ENCODE peak calls at places on chromosomes 7 and 10, in nine cellular contexts. One of them, this sample, is unnamed.

GRCh38 chr7:132857031-132857430 is 224.9 kb downstream of the CHCHD3 start:
- DNase-seq in ovary: no peak
- DNase-seq in ascending aorta: no peak
- DNase-seq in fibroblast of the aortic adventitia: no peak
- DNase-seq in IMR-90: no peak
- DNase-seq in lower leg skin: no peak
- DNase-seq in thoracic aorta: no peak
- DNase-seq in astrocyte of the cerebellum: no peak
- DNase-seq in MM.1S: no peak
- DNase-seq in this sample: no peak

GRCh38 chr7:27611043-27611442 is 51.6 kb downstream of the HIBADH start:
- DNase-seq in lower leg skin: no peak
- DNase-seq in IMR-90: peak; percentile 41
- DNase-seq in ascending aorta: no peak
- DNase-seq in thoracic aorta: no peak
- DNase-seq in fibroblast of the aortic adventitia: peak; percentile 31
- DNase-seq in MM.1S: no peak
- DNase-seq in astrocyte of the cerebellum: no peak
- DNase-seq in ovary: no peak
- DNase-seq in this sample: no peak

GRCh38 chr7:41448104-41448503 is 254.8 kb downstream of the INHBA start:
- DNase-seq in fibroblast of the aortic adventitia: peak; percentile 95
- DNase-seq in astrocyte of the cerebellum: no peak
- DNase-seq in thoracic aorta: no peak
- DNase-seq in ovary: no peak
- DNase-seq in lower leg skin: no peak
- DNase-seq in MM.1S: no peak
- DNase-seq in ascending aorta: no peak
- DNase-seq in IMR-90: peak; percentile 32
- DNase-seq in this sample: no peak

GRCh38 chr7:8321312-8321711 is 59.3 kb upstream of the ICA1 start:
- DNase-seq in ovary: no peak
- DNase-seq in MM.1S: no peak
- DNase-seq in ascending aorta: no peak
- DNase-seq in fibroblast of the aortic adventitia: no peak
- DNase-seq in astrocyte of the cerebellum: no peak
- DNase-seq in IMR-90: no peak
- DNase-seq in thoracic aorta: no peak
- DNase-seq in lower leg skin: no peak
- DNase-seq in this sample: no peak

GRCh38 chr7:88254721-88255120 is 34.9 kb upstream of the SRI start:
- DNase-seq in astrocyte of the cerebellum: no peak
- DNase-seq in MM.1S: no peak
- DNase-seq in thoracic aorta: no peak
- DNase-seq in IMR-90: no peak
- DNase-seq in lower leg skin: no peak
- DNase-seq in ascending aorta: no peak
- DNase-seq in ovary: no peak
- DNase-seq in fibroblast of the aortic adventitia: peak; percentile 21
- DNase-seq in this sample: no peak

GRCh38 chr7:155919400-155920067 is 107.3 kb upstream of the SHH start:
- DNase-seq in ovary: no peak
- DNase-seq in IMR-90: no peak
- DNase-seq in astrocyte of the cerebellum: no peak
- DNase-seq in thoracic aorta: no peak
- DNase-seq in ascending aorta: no peak
- DNase-seq in fibroblast of the aortic adventitia: no peak
- DNase-seq in MM.1S: no peak
- DNase-seq in lower leg skin: no peak
- DNase-seq in this sample: no peak

GRCh38 chr7:30091431-30092386 is 43.1 kb upstream of the MTURN start:
- DNase-seq in ascending aorta: no peak
- DNase-seq in MM.1S: no peak
- DNase-seq in thoracic aorta: no peak
- DNase-seq in lower leg skin: no peak
- DNase-seq in IMR-90: peak; percentile 84
- DNase-seq in ovary: no peak
- DNase-seq in fibroblast of the aortic adventitia: peak; percentile 93
- DNase-seq in astrocyte of the cerebellum: peak; percentile 44
- DNase-seq in this sample: no peak

GRCh38 chr10:12470719-12471118 is 121.4 kb downstream of the CAMK1D start:
- DNase-seq in ovary: no peak
- DNase-seq in thoracic aorta: no peak
- DNase-seq in MM.1S: no peak
- DNase-seq in IMR-90: no peak
- DNase-seq in ascending aorta: no peak
- DNase-seq in astrocyte of the cerebellum: no peak
- DNase-seq in lower leg skin: no peak
- DNase-seq in fibroblast of the aortic adventitia: no peak
- DNase-seq in this sample: no peak

DNA sequence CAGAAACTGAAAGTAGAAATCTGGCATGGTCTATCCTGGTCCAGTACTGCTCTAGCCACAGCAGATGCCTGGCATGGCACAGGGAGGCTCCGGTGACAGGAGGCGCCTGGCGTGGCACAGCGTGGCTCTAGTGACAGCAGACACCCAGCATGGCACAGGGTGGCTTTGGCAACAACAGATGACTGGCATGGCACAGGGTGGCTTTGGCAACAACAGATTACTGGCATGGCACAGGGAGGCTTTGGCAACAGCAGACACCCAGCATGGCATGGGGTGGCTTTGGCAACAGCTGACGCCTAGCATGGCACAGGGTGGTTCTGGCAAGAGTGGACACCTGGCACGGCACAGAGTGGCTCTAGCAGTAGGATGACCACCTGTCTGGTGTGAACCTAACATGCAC is 480.5 kb upstream of the FOXK1 start:
- DNase-seq in ascending aorta: no peak
- DNase-seq in ovary: no peak
- DNase-seq in fibroblast of the aortic adventitia: no peak
- DNase-seq in thoracic aorta: no peak
- DNase-seq in MM.1S: no peak
- DNase-seq in astrocyte of the cerebellum: no peak
- DNase-seq in IMR-90: no peak
- DNase-seq in lower leg skin: no peak
- DNase-seq in this sample: no peak
- H3K4me3 ChIP-seq in ascending aorta: no peak overlapping the region
- H3K4me3 ChIP-seq in ovary: no peak overlapping the region
- H3K4me3 ChIP-seq in fibroblast of the aortic adventitia: no peak overlapping the region
- H3K4me3 ChIP-seq in thoracic aorta: no peak overlapping the region
- H3K4me3 ChIP-seq in MM.1S: no peak overlapping the region
- H3K4me3 ChIP-seq in astrocyte of the cerebellum: no peak overlapping the region
- H3K4me3 ChIP-seq in IMR-90: no peak overlapping the region
- H3K4me3 ChIP-seq in lower leg skin: no peak overlapping the region
- H3K4me3 ChIP-seq in this sample: no peak overlapping the region

GRCh38 chr7:36228039-36228438 is 75.0 kb downstream of the EEPD1 start:
- DNase-seq in MM.1S: no peak
- DNase-seq in thoracic aorta: no peak
- DNase-seq in fibroblast of the aortic adventitia: no peak
- DNase-seq in astrocyte of the cerebellum: no peak
- DNase-seq in lower leg skin: no peak
- DNase-seq in ovary: no peak
- DNase-seq in ascending aorta: no peak
- DNase-seq in IMR-90: no peak
- DNase-seq in this sample: no peak

GRCh38 chr7:36227223-36227622 is 74.2 kb downstream of the EEPD1 start:
- DNase-seq in IMR-90: peak; percentile 72
- DNase-seq in astrocyte of the cerebellum: no peak
- DNase-seq in ascending aorta: no peak
- DNase-seq in lower leg skin: peak; percentile 75
- DNase-seq in MM.1S: no peak
- DNase-seq in thoracic aorta: no peak
- DNase-seq in fibroblast of the aortic adventitia: peak; percentile 62
- DNase-seq in ovary: peak; percentile 72
- DNase-seq in this sample: no peak

GRCh38 chr7:36232971-36233550 is 80.0 kb downstream of the EEPD1 start:
- DNase-seq in fibroblast of the aortic adventitia: no peak
- DNase-seq in MM.1S: no peak
- DNase-seq in IMR-90: peak; percentile 77
- DNase-seq in ovary: no peak
- DNase-seq in astrocyte of the cerebellum: no peak
- DNase-seq in lower leg skin: no peak
- DNase-seq in thoracic aorta: no peak
- DNase-seq in ascending aorta: no peak
- DNase-seq in this sample: no peak

GRCh38 chr7:36232555-36232954 is 79.5 kb downstream of the EEPD1 start:
- DNase-seq in MM.1S: no peak
- DNase-seq in lower leg skin: peak; percentile 0
- DNase-seq in thoracic aorta: no peak
- DNase-seq in astrocyte of the cerebellum: no peak
- DNase-seq in IMR-90: no peak
- DNase-seq in ascending aorta: no peak
- DNase-seq in ovary: no peak
- DNase-seq in fibroblast of the aortic adventitia: no peak
- DNase-seq in this sample: no peak

DNA sequence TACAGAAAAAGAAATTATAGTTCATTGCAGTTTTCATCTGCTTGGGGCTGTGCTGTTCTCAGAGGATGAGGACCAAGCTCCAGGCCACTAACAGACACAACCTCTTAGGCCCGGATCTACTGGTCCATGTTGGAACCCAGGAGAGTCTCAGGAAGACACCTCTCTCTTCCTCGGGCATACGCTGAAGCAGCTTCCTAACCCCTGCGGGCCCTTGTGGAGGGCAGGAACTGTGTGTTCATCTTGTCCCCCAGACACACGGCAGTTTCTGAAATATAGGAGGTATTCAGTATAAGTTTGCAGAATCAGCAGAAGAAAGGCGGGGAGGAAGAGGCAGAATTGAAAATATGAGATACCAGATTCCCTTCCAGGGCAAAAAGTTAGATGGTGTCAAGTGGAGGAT is 78.4 kb downstream of the EEPD1 start:
- DNase-seq in ascending aorta: no peak
- DNase-seq in lower leg skin: no peak
- DNase-seq in astrocyte of the cerebellum: no peak
- DNase-seq in MM.1S: no peak
- DNase-seq in fibroblast of the aortic adventitia: no peak
- DNase-seq in IMR-90: no peak
- DNase-seq in thoracic aorta: no peak
- DNase-seq in ovary: no peak
- DNase-seq in this sample: no peak
- H3K4me3 ChIP-seq in ascending aorta: no peak overlapping the region
- H3K4me3 ChIP-seq in lower leg skin: no peak overlapping the region
- H3K4me3 ChIP-seq in astrocyte of the cerebellum: no peak overlapping the region
- H3K4me3 ChIP-seq in MM.1S: no peak overlapping the region
- H3K4me3 ChIP-seq in fibroblast of the aortic adventitia: no peak overlapping the region
- H3K4me3 ChIP-seq in IMR-90: no peak overlapping the region
- H3K4me3 ChIP-seq in thoracic aorta: no peak overlapping the region
- H3K4me3 ChIP-seq in ovary: no peak overlapping the region
- H3K4me3 ChIP-seq in this sample: no peak overlapping the region

GRCh38 chr10:30184397-30185033 is 125.1 kb upstream of the JCAD start:
- DNase-seq in MM.1S: no peak
- DNase-seq in astrocyte of the cerebellum: no peak
- DNase-seq in fibroblast of the aortic adventitia: peak; percentile 31
- DNase-seq in lower leg skin: no peak
- DNase-seq in thoracic aorta: no peak
- DNase-seq in ovary: no peak
- DNase-seq in ascending aorta: no peak
- DNase-seq in IMR-90: peak; percentile 23
- DNase-seq in this sample: no peak

GRCh38 chr10:30188101-30188500 is 128.7 kb upstream of the JCAD start:
- DNase-seq in astrocyte of the cerebellum: no peak
- DNase-seq in ovary: no peak
- DNase-seq in lower leg skin: no peak
- DNase-seq in ascending aorta: no peak
- DNase-seq in fibroblast of the aortic adventitia: no peak
- DNase-seq in IMR-90: peak; percentile 38
- DNase-seq in MM.1S: no peak
- DNase-seq in thoracic aorta: no peak
- DNase-seq in this sample: no peak

GRCh38 chr10:30186371-30186875 is 127.0 kb upstream of the JCAD start:
- DNase-seq in thoracic aorta: no peak
- DNase-seq in IMR-90: no peak
- DNase-seq in ascending aorta: no peak
- DNase-seq in astrocyte of the cerebellum: no peak
- DNase-seq in lower leg skin: no peak
- DNase-seq in fibroblast of the aortic adventitia: no peak
- DNase-seq in ovary: no peak
- DNase-seq in MM.1S: peak; percentile 93
- DNase-seq in this sample: no peak

GRCh38 chr10:30187010-30187409 is 127.6 kb upstream of the JCAD start:
- DNase-seq in astrocyte of the cerebellum: no peak
- DNase-seq in lower leg skin: no peak
- DNase-seq in IMR-90: no peak
- DNase-seq in ascending aorta: no peak
- DNase-seq in fibroblast of the aortic adventitia: no peak
- DNase-seq in ovary: no peak
- DNase-seq in MM.1S: no peak
- DNase-seq in thoracic aorta: no peak
- DNase-seq in this sample: no peak

DNA sequence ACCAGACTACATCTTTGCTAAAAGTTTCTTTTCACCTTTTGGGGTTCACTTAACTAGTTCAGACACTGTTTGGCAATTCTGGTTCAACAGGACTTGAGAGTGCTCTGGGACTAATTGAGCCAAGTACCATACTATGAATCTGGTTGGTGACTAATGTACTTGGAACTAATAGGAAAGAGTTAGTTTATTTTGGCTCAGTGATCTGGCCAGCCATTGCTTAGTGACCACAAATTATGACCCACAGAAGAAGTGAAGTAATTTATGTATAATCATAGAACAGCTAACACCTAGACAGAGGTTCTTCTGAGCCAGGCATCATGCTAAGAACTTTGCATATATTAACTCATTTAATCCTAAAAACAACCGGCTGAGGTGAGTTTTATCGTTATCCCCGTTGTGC is 126.5 kb upstream of the JCAD start:
- DNase-seq in lower leg skin: no peak
- DNase-seq in astrocyte of the cerebellum: peak; percentile 92
- DNase-seq in fibroblast of the aortic adventitia: peak; percentile 91
- DNase-seq in thoracic aorta: no peak
- DNase-seq in ovary: no peak
- DNase-seq in MM.1S: no peak
- DNase-seq in IMR-90: peak; percentile 90
- DNase-seq in ascending aorta: no peak
- DNase-seq in this sample: no peak
- H3K4me3 ChIP-seq in lower leg skin: no peak overlapping the region
- H3K4me3 ChIP-seq in astrocyte of the cerebellum: no peak overlapping the region
- H3K4me3 ChIP-seq in fibroblast of the aortic adventitia: no peak overlapping the region
- H3K4me3 ChIP-seq in thoracic aorta: no peak overlapping the region
- H3K4me3 ChIP-seq in ovary: no peak overlapping the region
- H3K4me3 ChIP-seq in MM.1S: peak overlapping the region; percentile 53
- H3K4me3 ChIP-seq in IMR-90: no peak overlapping the region
- H3K4me3 ChIP-seq in ascending aorta: no peak overlapping the region
- H3K4me3 ChIP-seq in this sample: no peak overlapping the region

DNA sequence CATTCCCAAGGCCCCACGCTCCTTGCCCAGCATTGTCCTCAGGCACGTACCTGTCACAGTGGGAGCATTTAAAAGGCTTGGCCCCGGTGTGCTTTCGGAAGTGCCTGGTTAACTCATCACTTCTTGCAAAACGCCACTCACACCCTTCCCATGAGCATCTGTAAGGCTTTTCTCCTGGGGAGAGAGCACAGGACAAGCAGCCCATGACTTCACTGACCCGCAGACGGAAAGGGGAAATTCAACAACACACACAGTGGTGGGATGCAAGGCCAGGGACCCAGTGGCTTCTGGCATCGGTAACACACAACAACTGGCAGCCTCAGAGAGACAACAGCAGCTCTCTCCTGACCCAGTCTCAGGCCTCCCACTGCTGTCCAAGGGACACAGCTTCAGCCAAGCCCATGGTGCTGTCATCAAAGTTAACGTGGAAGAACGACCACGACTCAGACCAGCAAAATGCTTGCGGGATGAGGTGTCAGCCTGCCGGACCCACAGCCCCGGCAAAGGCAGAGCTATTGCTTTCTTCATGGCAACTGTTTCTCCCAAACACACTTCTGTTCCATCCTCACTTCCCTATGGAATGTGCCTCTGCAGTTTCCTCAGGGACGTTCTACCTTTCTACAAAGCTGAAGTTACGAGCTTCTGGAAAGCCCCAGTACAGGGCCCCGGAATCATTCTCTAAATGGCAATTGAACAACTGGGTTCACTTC is 4.8 kb downstream of the KLF6 start:
- DNase-seq in MM.1S: no peak
- DNase-seq in ovary: peak; percentile 7
- DNase-seq in IMR-90: peak; percentile 71
- DNase-seq in astrocyte of the cerebellum: no peak
- DNase-seq in thoracic aorta: no peak
- DNase-seq in lower leg skin: peak; percentile 55
- DNase-seq in ascending aorta: no peak
- DNase-seq in fibroblast of the aortic adventitia: peak; percentile 62
- DNase-seq in this sample: no peak
- H3K4me3 ChIP-seq in MM.1S: no peak overlapping the region
- H3K4me3 ChIP-seq in ovary: peak overlapping the region; percentile 93
- H3K4me3 ChIP-seq in IMR-90: peak overlapping the region; percentile 91
- H3K4me3 ChIP-seq in astrocyte of the cerebellum: peak overlapping the region; percentile 80
- H3K4me3 ChIP-seq in thoracic aorta: peak overlapping the region; percentile 83
- H3K4me3 ChIP-seq in lower leg skin: peak overlapping the region; percentile 89
- H3K4me3 ChIP-seq in ascending aorta: peak overlapping the region; percentile 99
- H3K4me3 ChIP-seq in fibroblast of the aortic adventitia: peak overlapping the region; percentile 96
- H3K4me3 ChIP-seq in this sample: peak overlapping the region; percentile 94